ENCODE peak calls at places on chromosomes 12 and 14, in ten cellular contexts. V is prostate gland, C is suprapubic skin, J is sigmoid colon, E is stomach, D is HCT116, F is upper lobe of left lung, B is transverse colon, Z is HepG2, W is H1. G is an unnamed sample.

GRCh38 chr14:94571395-94571794 is 9.8 kb upstream of the SERPINA5 start:
- DNase-seq in V (no peak), C (no peak), J (no peak), E (no peak), D (no peak), F (peak; percentile 18), B (no peak), Z (no peak), W (no peak), G (no peak)

GRCh38 chr12:3728686-3729085 is 24.2 kb downstream of the CRACR2A start:
- DNase-seq in V (no peak), C (no peak), J (no peak), E (peak; percentile 33), D (no peak), F (peak; percentile 63), B (no peak), Z (no peak), W (no peak), G (no peak)

GRCh38 chr12:77992760-77993159 is 162.1 kb downstream of the NAV3 start:
- DNase-seq in V (no peak), C (no peak), J (no peak), E (no peak), D (no peak), F (no peak), B (no peak), Z (no peak), W (no peak), G (no peak)

GRCh38 chr14:92259613-92260357 is 63.2 kb upstream of the SLC24A4 start:
- DNase-seq in V (no peak), C (no peak), J (no peak), E (no peak), D (no peak), F (peak; percentile 49), B (no peak), Z (no peak), W (no peak), G (peak; percentile 32)

GRCh38 chr14:55580401-55581010 is 499 bp downstream of the KTN1 start:
- DNase-seq in V (peak; percentile 19), C (peak; percentile 78), J (peak; percentile 68), E (peak; percentile 36), D (no peak), F (peak; percentile 48), B (peak; percentile 47), Z (no peak), W (no peak), G (peak; percentile 33)

GRCh38 chr14:61460853-61461611 is 139.7 kb downstream of the PRKCH start:
- DNase-seq in V (no peak), C (no peak), J (no peak), E (no peak), D (no peak), F (no peak), B (no peak), Z (peak; percentile 58), W (no peak), G (no peak)

GRCh38 chr12:75591628-75592027 is 80.2 kb upstream of the KRR1 start:
- DNase-seq in V (no peak), C (no peak), J (no peak), E (no peak), D (no peak), F (no peak), B (no peak), Z (no peak), W (no peak), G (no peak)

GRCh38 chr12:54977155-54977554 is 7.4 kb downstream of the TESPA1 start:
- DNase-seq in V (no peak), C (no peak), J (no peak), E (no peak), D (no peak), F (no peak), B (no peak), Z (no peak), W (no peak), G (no peak)

GRCh38 chr14:32561520-32561919 is 232.4 kb downstream of the AKAP6 start:
- DNase-seq in V (no peak), C (no peak), J (peak; percentile 66), E (no peak), D (no peak), F (no peak), B (no peak), Z (no peak), W (no peak), G (no peak)

GRCh38 chr12:69007166-69007857 is 74.3 kb upstream of the CPM start:
- DNase-seq in V (peak; percentile 23), C (no peak), J (no peak), E (peak; percentile 29), D (no peak), F (peak; percentile 64), B (peak; percentile 29), Z (no peak), W (peak; percentile 49), G (no peak)

GRCh38 chr14:75627406-75627805 is 33.3 kb downstream of the ERG28 start:
- DNase-seq in V (no peak), C (no peak), J (no peak), E (no peak), D (no peak), F (no peak), B (peak; percentile 37), Z (peak; percentile 83), W (no peak), G (no peak)

GRCh38 chr12:95976416-95976832 is 19.7 kb downstream of the HAL start:
- DNase-seq in V (no peak), C (peak; percentile 28), J (no peak), E (no peak), D (no peak), F (no peak), B (no peak), Z (peak; percentile 82), W (no peak), G (no peak)

GRCh38 chr14:80364274-80364673 is 153.0 kb upstream of the DIO2 start:
- DNase-seq in V (no peak), C (no peak), J (no peak), E (no peak), D (no peak), F (no peak), B (no peak), Z (peak; percentile 3), W (no peak), G (no peak)

GRCh38 chr12:2641209-2641608 is 153.6 kb upstream of the FKBP4 start:
- DNase-seq in V (no peak), C (no peak), J (peak; percentile 54), E (no peak), D (peak; percentile 47), F (no peak), B (peak; percentile 7), Z (no peak), W (no peak), G (no peak)

GRCh38 chr14:32934891-32935633 is 3.6 kb upstream of the NPAS3 start:
- DNase-seq in V (no peak), C (no peak), J (peak; percentile 68), E (no peak), D (no peak), F (no peak), B (no peak), Z (no peak), W (no peak), G (no peak)

GRCh38 chr12:62793256-62794217 is 141.4 kb downstream of the PPM1H start:
- DNase-seq in V (peak; percentile 74), C (peak; percentile 89), J (peak; percentile 90), E (peak; percentile 88), D (peak; percentile 60), F (peak; percentile 87), B (peak; percentile 87), Z (peak; percentile 51), W (peak; percentile 61), G (no peak)
- TF ChIP-seq POLR2AphosphoS5 in V (peak; percentile 55), C (peak; percentile 55), J (peak; percentile 46), E (no peak), D (no peak), F (no peak), B (no peak), Z (no peak), W (no peak), G (no peak)

GRCh38 chr12:53231859-53232640 is at the start of gene RARG:
- DNase-seq in V (peak; percentile 66), C (peak; percentile 84), J (peak; percentile 85), E (peak; percentile 63), D (no peak), F (peak; percentile 64), B (peak; percentile 71), Z (no peak), W (no peak), G (peak; percentile 57)
- TF ChIP-seq POLR2A in V (peak; percentile 63), C (no peak), J (no peak), E (no peak), D (no peak), F (no peak), B (no peak), Z (no peak), W (no peak), G (no peak)

GRCh38 chr12:120744922-120745493 is 19.4 kb downstream of the ACADS start:
- DNase-seq in V (no peak), C (no peak), J (no peak), E (no peak), D (no peak), F (no peak), B (no peak), Z (no peak), W (no peak), G (no peak)

GRCh38 chr12:120740871-120741270 is 15.2 kb downstream of the ACADS start:
- DNase-seq in V (no peak), C (no peak), J (no peak), E (no peak), D (no peak), F (no peak), B (no peak), Z (no peak), W (no peak), G (no peak)

GRCh38 chr12:120741476-120742206 is 16.0 kb downstream of the ACADS start:
- DNase-seq in V (no peak), C (no peak), J (no peak), E (no peak), D (no peak), F (no peak), B (no peak), Z (peak; percentile 41), W (no peak), G (no peak)

GRCh38 chr12:120739821-120740613 is 14.4 kb downstream of the ACADS start:
- DNase-seq in V (no peak), C (no peak), J (no peak), E (no peak), D (no peak), F (no peak), B (no peak), Z (no peak), W (no peak), G (no peak)

GRCh38 chr12:120742207-120742536 is 16.5 kb downstream of the ACADS start:
- DNase-seq in V (no peak), C (no peak), J (no peak), E (no peak), D (no peak), F (no peak), B (no peak), Z (no peak), W (no peak), G (no peak)
- TF ChIP-seq POLR2AphosphoS5 in V (no peak), C (no peak), J (no peak), E (no peak), D (no peak), F (no peak), B (no peak), Z (no peak), W (no peak), G (no peak)

DNA sequence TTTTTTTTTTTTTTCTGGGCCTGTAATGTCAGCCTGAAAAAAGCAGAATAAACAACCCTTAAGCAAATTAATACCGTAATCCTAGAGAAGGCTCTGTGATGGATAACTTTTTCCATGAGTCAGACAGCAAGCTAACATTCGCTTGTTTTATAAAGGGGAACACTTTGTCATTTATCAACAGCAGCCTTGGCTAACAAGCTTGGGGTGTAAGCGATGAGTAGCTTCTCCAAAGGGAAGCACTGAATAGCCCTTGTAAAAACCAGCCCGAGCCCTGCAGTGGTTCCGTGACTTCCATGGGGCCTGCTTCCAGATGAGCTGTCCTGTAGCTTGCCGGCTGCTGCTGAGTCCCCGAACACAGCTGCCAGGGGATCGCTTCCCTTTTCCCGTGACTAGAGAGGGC is 29.6 kb downstream of the CD9 start:
- DNase-seq in V (peak; percentile 81), C (peak; percentile 91), J (peak; percentile 96), E (no peak), D (no peak), F (peak; percentile 72), B (peak; percentile 68), Z (peak; percentile 32), W (no peak), G (no peak)
- TF ChIP-seq POLR2A in V (no peak), C (no peak), J (peak; percentile 8), E (no peak), D (no peak), F (no peak), B (peak; percentile 5), Z (no peak), W (no peak), G (no peak)

G was measured in GM12891.